ENCODE peak calls at places on chromosome 20, in ten cellular contexts. X is adrenal gland; O is left ventricle myocardium inferior; V is fibroblast of lung; Z is colonic mucosa; R is A549; D is CD4-positive, alpha-beta memory T cell; L is psoas muscle; M is SK-N-SH; E is CD8-positive, alpha-beta memory T cell. J is an unnamed sample.

GRCh38 chr20:4026093-4026601 is 10.8 kb upstream of the RNF24 start:
- DNase-seq in X (no peak), O (no peak), V (peak; percentile 84), Z (no peak), R (peak; percentile 36), D (no peak), L (no peak), M (peak; percentile 54), E (no peak), J (no peak)

GRCh38 chr20:58938078-58938477 is 43.0 kb upstream of the NELFCD start:
- DNase-seq in X (no peak), O (no peak), V (no peak), Z (no peak), R (no peak), D (no peak), L (no peak), M (no peak), E (no peak), J (no peak)

GRCh38 chr20:34691838-34692237 is 12.3 kb upstream of the TP53INP2 start:
- DNase-seq in X (no peak), O (no peak), V (no peak), Z (no peak), R (no peak), D (no peak), L (no peak), M (no peak), E (no peak), J (no peak)

GRCh38 chr20:39145921-39146320 is 183.8 kb downstream of the DHX35 start:
- DNase-seq in X (no peak), O (no peak), V (no peak), Z (no peak), R (no peak), D (no peak), L (no peak), M (no peak), E (no peak), J (no peak)

GRCh38 chr20:38804682-38805501 is 605 bp upstream of the PPP1R16B start:
- DNase-seq in X (no peak), O (no peak), V (no peak), Z (peak; percentile 27), R (no peak), D (peak; percentile 91), L (peak; percentile 25), M (no peak), E (peak; percentile 93), J (no peak)

GRCh38 chr20:20333866-20334265 is 34.0 kb upstream of the INSM1 start:
- DNase-seq in X (no peak), O (no peak), V (no peak), Z (no peak), R (no peak), D (no peak), L (no peak), M (no peak), E (no peak), J (no peak)

GRCh38 chr20:14415492-14415891 is 78.1 kb upstream of the FLRT3 start:
- DNase-seq in X (no peak), O (no peak), V (no peak), Z (no peak), R (no peak), D (no peak), L (no peak), M (no peak), E (no peak), J (no peak)

GRCh38 chr20:49693435-49694171 is 20.1 kb downstream of the B4GALT5 start:
- DNase-seq in X (no peak), O (no peak), V (no peak), Z (no peak), R (no peak), D (no peak), L (no peak), M (no peak), E (no peak), J (no peak)

GRCh38 chr20:59438201-59438600 is 137.8 kb downstream of the EDN3 start:
- DNase-seq in X (no peak), O (no peak), V (no peak), Z (no peak), R (no peak), D (no peak), L (no peak), M (no peak), E (no peak), J (no peak)

GRCh38 chr20:4193053-4193452 is 177.7 kb upstream of the RNF24 start:
- DNase-seq in X (no peak), O (no peak), V (no peak), Z (no peak), R (no peak), D (no peak), L (no peak), M (no peak), E (no peak), J (no peak)

GRCh38 chr20:49724637-49725606 is 11.2 kb upstream of the B4GALT5 start:
- DNase-seq in X (peak; percentile 52), O (peak; percentile 36), V (peak; percentile 69), Z (no peak), R (no peak), D (peak; percentile 14), L (peak; percentile 54), M (no peak), E (no peak), J (no peak)

DNA sequence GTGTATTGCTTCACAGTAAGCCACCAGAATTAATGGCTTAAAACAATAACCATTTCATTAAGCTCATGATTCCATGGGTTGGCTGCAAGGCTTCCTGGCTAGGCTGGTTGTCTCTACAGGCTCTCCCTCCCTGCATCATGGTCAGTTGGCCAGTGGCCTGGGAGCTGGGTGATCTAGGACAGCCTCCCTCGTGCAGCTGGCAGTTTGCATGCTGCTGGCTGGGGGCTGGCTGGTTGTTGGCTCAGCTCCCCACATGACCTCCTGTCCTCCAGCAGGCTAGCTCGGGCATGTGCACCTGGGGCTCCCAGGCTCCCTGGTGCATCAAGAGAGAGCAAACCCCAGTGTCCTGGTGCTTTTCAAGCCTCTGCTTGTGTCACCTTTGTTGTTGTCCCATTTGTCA is 21.7 kb downstream of the TOX2 start:
- DNase-seq in X (no peak), O (no peak), V (peak; percentile 36), Z (no peak), R (no peak), D (no peak), L (no peak), M (no peak), E (no peak), J (no peak)
- H3K4me1 ChIP-seq in X (peaks cover 18% of the 10 kb centered on the region), O (peaks cover 21% of the 10 kb centered on the region), V (peaks cover 37% of the 10 kb centered on the region), Z (no peaks in the 10 kb centered on the region), R (peaks cover 48% of the 10 kb centered on the region), D (peaks cover 27% of the 10 kb centered on the region), L (no peaks in the 10 kb centered on the region), M (peaks cover 37% of the 10 kb centered on the region), E (peaks cover 1% of the 10 kb centered on the region), J (peaks cover 37% of the 10 kb centered on the region)

DNA sequence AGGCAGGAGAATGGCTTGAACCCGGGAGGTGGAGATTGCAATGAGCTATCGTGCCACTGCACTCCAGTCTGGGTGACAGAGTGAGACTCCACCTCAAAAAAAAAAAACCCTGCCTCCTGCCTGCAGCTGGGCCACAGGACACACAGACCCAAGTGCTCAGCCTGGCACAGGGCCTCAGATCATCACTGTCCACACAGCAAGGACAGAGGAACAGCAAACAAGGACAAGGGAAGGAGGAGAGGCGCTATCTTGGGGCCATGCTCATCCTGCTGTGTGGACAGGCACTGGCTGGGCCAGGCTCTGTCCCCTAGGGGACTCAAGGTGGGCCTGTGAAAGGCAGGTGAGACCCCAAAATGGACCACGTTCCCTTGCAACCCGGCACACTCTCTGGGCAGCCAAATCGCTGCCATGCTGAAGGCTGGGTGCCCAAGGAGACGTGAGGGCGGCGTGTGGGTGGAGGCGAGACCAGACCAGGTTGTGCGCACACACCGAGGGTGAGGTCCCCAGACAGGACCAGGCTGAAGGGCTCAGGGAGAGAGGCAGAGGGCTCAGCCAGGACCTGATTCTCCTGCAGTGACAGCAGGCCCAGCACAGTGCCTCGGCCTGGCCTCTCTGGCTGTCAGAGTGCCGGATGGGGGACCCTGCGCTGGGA is 9.1 kb downstream of the UCKL1 start:
- DNase-seq in X (peak; percentile 81), O (peak; percentile 62), V (no peak), Z (no peak), R (no peak), D (no peak), L (peak; percentile 39), M (no peak), E (no peak), J (no peak)
- H3K27ac ChIP-seq in X (peak overlapping the region; percentile 89), O (peak overlapping the region; percentile 98), V (no peak overlapping the region), Z (no peak overlapping the region), R (no peak overlapping the region), D (no peak overlapping the region), L (peak overlapping the region; percentile 96), M (no peak overlapping the region), E (no peak overlapping the region), J (no peak overlapping the region)

GRCh38 chr20:64048402-64049044 is 916 bp downstream of the SOX18 start:
- DNase-seq in X (no peak), O (no peak), V (no peak), Z (no peak), R (no peak), D (no peak), L (no peak), M (peak; percentile 65), E (no peak), J (peak; percentile 61)

GRCh38 chr20:64049887-64050260 is 435 bp upstream of the SOX18 start:
- DNase-seq in X (no peak), O (peak; percentile 47), V (no peak), Z (no peak), R (no peak), D (no peak), L (no peak), M (no peak), E (no peak), J (peak; percentile 99)

GRCh38 chr20:64047046-64047389 is 2.4 kb downstream of the SOX18 start:
- DNase-seq in X (no peak), O (no peak), V (no peak), Z (no peak), R (no peak), D (no peak), L (no peak), M (no peak), E (no peak), J (no peak)

GRCh38 chr20:64049060-64049886 is at the start of gene SOX18:
- DNase-seq in X (no peak), O (peak; percentile 64), V (peak; percentile 36), Z (no peak), R (no peak), D (no peak), L (no peak), M (peak; percentile 83), E (no peak), J (peak; percentile 84)

GRCh38 chr20:64047968-64048401 is 1.5 kb downstream of the SOX18 start:
- DNase-seq in X (no peak), O (no peak), V (no peak), Z (no peak), R (no peak), D (no peak), L (no peak), M (no peak), E (no peak), J (no peak)
- H3K4me1 ChIP-seq in X (no peaks in the 10 kb centered on the region), O (peaks cover 37% of the 10 kb centered on the region), V (no peaks in the 10 kb centered on the region), Z (no peaks in the 10 kb centered on the region), R (peaks cover 40% of the 10 kb centered on the region), D (peaks cover 11% of the 10 kb centered on the region), L (no peaks in the 10 kb centered on the region), M (no peaks in the 10 kb centered on the region), E (peaks cover 6% of the 10 kb centered on the region), J (peaks cover 63% of the 10 kb centered on the region)

GRCh38 chr20:63325021-63325471 is 32.1 kb downstream of the COL20A1 start:
- DNase-seq in X (no peak), O (no peak), V (no peak), Z (no peak), R (no peak), D (no peak), L (peak; percentile 5), M (no peak), E (no peak), J (no peak)
- H3K27ac ChIP-seq in X (no peak overlapping the region), O (no peak overlapping the region), V (no peak overlapping the region), Z (no peak overlapping the region), R (no peak overlapping the region), D (no peak overlapping the region), L (no peak overlapping the region), M (no peak overlapping the region), E (no peak overlapping the region), J (no peak overlapping the region)

J was measured in SJSA1.